ENCODE peak calls at places on chromosomes 5 and 9, in five cellular contexts. X, U, N, B and Y are unnamed samples.

GRCh38 chr5:176732736-176733585 is 77.4 kb upstream of the UNC5A start:
- DNase-seq in N (peak; percentile 10), B (peak; percentile 33), X (no peak), U (no peak), Y (no peak)

GRCh38 chr5:95564450-95564849 is 9.5 kb downstream of the ARSK start:
- DNase-seq in N (no peak), X (no peak), B (no peak), U (no peak), Y (no peak)

GRCh38 chr5:39376293-39376714 is 12.0 kb upstream of the C9 start:
- DNase-seq in B (peak; percentile 30), N (no peak), X (peak; percentile 68), U (peak; percentile 59), Y (peak; percentile 31)

GRCh38 chr9:107513464-107514092 is 24.0 kb upstream of the KLF4 start:
- DNase-seq in X (no peak), B (no peak), N (no peak), U (peak; percentile 38), Y (no peak)

GRCh38 chr5:112070022-112070421 is 313.0 kb upstream of the NREP start:
- DNase-seq in B (peak; percentile 4), U (no peak), X (no peak), N (no peak), Y (no peak)

GRCh38 chr9:120755827-120756434 is 37.3 kb downstream of the FBXW2 start:
- DNase-seq in N (no peak), X (peak; percentile 69), B (peak; percentile 86), U (peak; percentile 69), Y (peak; percentile 41)

GRCh38 chr9:115211413-115212204 is 93.7 kb upstream of the TNC start:
- DNase-seq in N (no peak), U (peak; percentile 79), X (no peak), B (no peak), Y (peak; percentile 62)

GRCh38 chr5:42858709-42859108 is 47.0 kb upstream of the SELENOP start:
- DNase-seq in U (no peak), N (peak; percentile 60), B (no peak), X (peak; percentile 21), Y (no peak)

GRCh38 chr5:87944553-87945320 is 323.9 kb downstream of the TMEM161B start:
- DNase-seq in B (no peak), U (no peak), N (peak; percentile 91), X (no peak), Y (no peak)

GRCh38 chr9:6923081-6923480 is 165.3 kb downstream of the KDM4C start:
- DNase-seq in X (no peak), U (no peak), N (no peak), B (no peak), Y (no peak)

GRCh38 chr5:152505442-152506042 is 100.5 kb upstream of the NMUR2 start:
- DNase-seq in B (peak; percentile 44), U (peak; percentile 73), X (peak; percentile 75), N (peak; percentile 50), Y (peak; percentile 30)

GRCh38 chr5:32222723-32223470 is 48.8 kb upstream of the GOLPH3 start:
- DNase-seq in N (no peak), U (no peak), X (no peak), B (no peak), Y (no peak)

GRCh38 chr9:75000835-75001234 is 27.3 kb downstream of the CARNMT1 start:
- DNase-seq in N (no peak), X (no peak), B (no peak), U (peak; percentile 41), Y (no peak)

GRCh38 chr9:123687246-123687721 is 242.6 kb downstream of the DENND1A start:
- DNase-seq in X (peak; percentile 12), B (no peak), U (no peak), N (no peak), Y (no peak)

GRCh38 chr5:169923988-169924387 is 56.3 kb downstream of the INSYN2B start:
- DNase-seq in X (no peak), U (peak; percentile 60), N (no peak), B (no peak), Y (no peak)

GRCh38 chr9:119391878-119392277 is 22.6 kb upstream of the BRINP1 start:
- DNase-seq in X (no peak), N (no peak), U (no peak), B (peak; percentile 10), Y (no peak)

GRCh38 chr5:72600401-72600981 is 93.3 kb upstream of the ZNF366 start:
- DNase-seq in X (no peak), B (no peak), N (no peak), U (no peak), Y (peak; percentile 78)

GRCh38 chr9:79131876-79132377 is 439.8 kb upstream of the TLE4 start:
- DNase-seq in B (no peak), U (no peak), X (no peak), N (no peak), Y (no peak)

GRCh38 chr5:143064207-143064606 is 294.0 kb downstream of the ARHGAP26 start:
- DNase-seq in X (no peak), B (no peak), U (no peak), N (no peak), Y (no peak)

GRCh38 chr5:132386644-132387286 is 17.3 kb downstream of the SLC22A5 start:
- DNase-seq in N (peak; percentile 76), X (peak; percentile 71), U (peak; percentile 91), B (peak; percentile 71), Y (no peak)

GRCh38 chr5:137273511-137273910 is 225.6 kb downstream of the SPOCK1 start:
- DNase-seq in U (no peak), B (no peak), N (no peak), X (no peak), Y (no peak)

GRCh38 chr5:10994088-10994986 is 233.3 kb upstream of the DAP start:
- DNase-seq in X (no peak), U (no peak), N (no peak), B (no peak), Y (no peak)

GRCh38 chr9:88532320-88532719 is 2.7 kb upstream of the NXNL2 start:
- DNase-seq in X (peak; percentile 16), B (no peak), U (no peak), N (no peak), Y (no peak)
- TF ChIP-seq CTCF in X (no peak), B (peak; percentile 26), U (no peak), N (no peak), Y (no peak)

GRCh38 chr9:547309-547708 is 294.2 kb upstream of the DMRT1 start:
- DNase-seq in N (no peak), U (no peak), X (no peak), B (no peak), Y (no peak)

GRCh38 chr9:546235-546634 is 295.3 kb upstream of the DMRT1 start:
- DNase-seq in X (peak; percentile 63), U (no peak), B (no peak), N (no peak), Y (no peak)

GRCh38 chr9:545480-545879 is 296.0 kb upstream of the DMRT1 start:
- DNase-seq in U (no peak), B (no peak), X (no peak), N (no peak), Y (no peak)

GRCh38 chr9:549425-549997 is 292.0 kb upstream of the DMRT1 start:
- DNase-seq in B (no peak), X (no peak), N (no peak), U (no peak), Y (no peak)

DNA sequence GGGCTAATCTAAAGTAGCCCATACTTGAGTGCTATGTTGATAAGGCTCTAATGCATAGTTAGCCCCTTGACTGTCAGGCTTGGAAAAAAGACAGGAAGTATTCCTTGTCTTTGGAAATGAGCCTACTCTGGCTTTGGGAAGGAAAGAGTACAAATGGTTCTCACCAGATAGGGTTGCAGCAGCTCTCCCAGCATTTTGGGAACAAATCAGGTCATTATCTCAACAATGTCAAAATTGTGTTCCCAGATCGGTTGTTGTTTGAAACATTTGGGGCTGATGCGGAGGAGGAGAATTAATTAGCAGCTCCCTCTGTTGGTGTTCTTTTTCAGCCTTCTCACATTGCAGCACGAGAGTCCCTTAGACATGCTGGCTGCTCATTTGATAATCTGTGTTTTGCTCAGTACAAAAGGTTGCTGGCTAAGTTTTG is 294.7 kb upstream of the DMRT1 start:
- DNase-seq in N (no peak), X (peak; percentile 77), U (peak; percentile 8), B (no peak), Y (no peak)
- H3K4me3 ChIP-seq in N (no peak overlapping the region), X (peak overlapping the region; percentile 3), U (no peak overlapping the region), B (no peak overlapping the region), Y (no peak overlapping the region)

DNA sequence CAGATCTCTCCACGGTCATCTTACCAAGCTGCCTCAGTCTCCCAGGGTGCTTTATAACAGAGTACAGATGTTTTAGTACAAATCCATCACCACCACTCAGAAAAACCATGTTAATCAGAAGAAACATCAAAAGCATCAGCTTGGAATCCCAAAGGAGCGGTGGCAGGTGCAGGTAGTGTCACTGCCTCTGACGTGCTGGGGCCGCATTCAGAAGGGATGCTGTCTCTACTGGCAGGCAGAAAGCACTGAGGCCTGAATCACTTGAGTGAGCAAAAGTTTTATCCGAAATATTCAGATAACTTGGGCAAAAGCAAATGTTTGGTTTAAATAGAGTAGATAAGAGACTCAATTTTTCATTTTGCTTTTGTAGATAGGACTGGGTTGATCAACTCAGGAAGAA is 448.5 kb upstream of the ZNF608 start:
- DNase-seq in B (no peak), U (no peak), N (no peak), X (no peak), Y (no peak)
- TF ChIP-seq CTCF in B (no peak), U (no peak), N (no peak), X (no peak), Y (no peak)

GRCh38 chr5:19235101-19235584 is 752.9 kb downstream of the CDH18 start:
- DNase-seq in B (no peak), N (no peak), X (no peak), U (no peak), Y (no peak)

GRCh38 chr5:19241690-19242089 is 746.3 kb downstream of the CDH18 start:
- DNase-seq in U (no peak), X (no peak), N (no peak), B (no peak), Y (no peak)

GRCh38 chr5:19240150-19240549 is 747.9 kb downstream of the CDH18 start:
- DNase-seq in X (peak; percentile 19), U (no peak), B (no peak), N (no peak), Y (no peak)
- H3K4me3 ChIP-seq in X (no peak overlapping the region), U (no peak overlapping the region), B (no peak overlapping the region), N (no peak overlapping the region), Y (no peak overlapping the region)

DNA sequence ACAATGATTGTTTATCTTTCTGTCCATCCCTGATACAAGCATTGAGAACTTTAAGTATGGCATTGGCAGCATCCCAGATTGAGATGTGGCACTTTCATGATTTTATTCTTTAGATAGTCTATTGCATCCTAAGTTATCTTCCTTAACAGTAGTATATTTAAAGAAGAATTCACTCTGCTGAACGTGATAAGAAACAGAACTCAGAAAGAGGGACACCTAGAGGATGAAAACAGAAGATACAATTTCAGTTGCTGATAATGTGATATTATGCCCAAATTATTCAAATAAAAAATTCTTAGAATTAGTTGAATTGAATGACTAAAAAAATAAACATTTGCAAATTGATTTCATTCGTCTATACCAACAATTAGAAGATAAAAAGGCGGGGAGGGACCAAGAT is 218.1 kb upstream of the DMRTA1 start:
- DNase-seq in B (no peak), U (no peak), N (no peak), X (no peak), Y (no peak)
- TF ChIP-seq CTCF in B (peak; percentile 50), U (no peak), N (peak; percentile 21), X (peak; percentile 48), Y (peak; percentile 22)

GRCh38 chr5:68187268-68188055 is 28.1 kb upstream of the PIK3R1 start:
- DNase-seq in B (peak; percentile 25), X (peak; percentile 10), U (no peak), N (peak; percentile 86), Y (no peak)
- H3K4me3 ChIP-seq in B (no peak overlapping the region), X (peak overlapping the region; percentile 9), U (no peak overlapping the region), N (peak overlapping the region; percentile 34), Y (no peak overlapping the region)

GRCh38 chr5:25716680-25717079 is 1071.9 kb upstream of the CDH10 start:
- DNase-seq in B (no peak), N (no peak), X (no peak), U (no peak), Y (no peak)

GRCh38 chr5:25713259-25713658 is 1068.5 kb upstream of the CDH10 start:
- DNase-seq in X (peak; percentile 3), U (no peak), N (no peak), B (no peak), Y (no peak)
- TF ChIP-seq CTCF in X (no peak), U (no peak), N (no peak), B (no peak), Y (no peak)